ENCODE peak calls at places on chromosomes 6 and 20, in six cellular contexts. E is fibroblast of lung; V is stimulated activated CD8-positive, alpha-beta memory T cell treated with anti-CD3 and anti-CD28 coated beads, Interleukin-2, amount 100 ng/mL, for 1 hour; I is stimulated activated CD4-positive, alpha-beta T cell treated with anti-CD3 and anti-CD28 coated beads, Interleukin-4, amount 100 ng/mL, for 48 hours; O is COR-L47; M is Right ventricle myocardium inferior. C is an unnamed sample.
A peak's percentile ranks its signal among the peaks of the same experiment; 100 is the strongest.

GRCh38 chr20:37636212-37636975 is 57.4 kb upstream of the CTNNBL1 start:
- DNase-seq in E (no peak), V (no peak), I (no peak), O (no peak), M (no peak), C (no peak)

GRCh38 chr6:10420546-10421507 is 6.0 kb upstream of the TFAP2A start:
- DNase-seq in E (no peak), V (no peak), I (no peak), O (no peak), M (no peak), C (no peak)

GRCh38 chr20:54681869-54682268 is 206.5 kb downstream of the DOK5 start:
- DNase-seq in E (no peak), V (no peak), I (no peak), O (no peak), M (no peak), C (no peak)

GRCh38 chr20:46934746-46935283 is 40.2 kb downstream of the EYA2 start:
- DNase-seq in E (no peak), V (no peak), I (no peak), O (no peak), M (no peak), C (no peak)

GRCh38 chr6:73109659-73110058 is 115.6 kb downstream of the KHDC1L start:
- DNase-seq in E (peak; percentile 45), V (no peak), I (no peak), O (no peak), M (no peak), C (no peak)

GRCh38 chr20:59124326-59125029 is 39.1 kb upstream of the ZNF831 start:
- DNase-seq in E (no peak), V (no peak), I (no peak), O (no peak), M (peak; percentile 64), C (no peak)

GRCh38 chr6:53192590-53193232 is 44.1 kb upstream of the GCM1 start:
- DNase-seq in E (peak; percentile 23), V (no peak), I (no peak), O (peak; percentile 73), M (no peak), C (no peak)

GRCh38 chr6:33314943-33315752 is 1.3 kb upstream of the TAPBP start:
- DNase-seq in E (no peak), V (no peak), I (no peak), O (peak; percentile 33), M (no peak), C (peak; percentile 82)

GRCh38 chr20:15494841-15495240 is 1078.4 kb downstream of the KIF16B start:
- DNase-seq in E (no peak), V (no peak), I (no peak), O (no peak), M (no peak), C (no peak)

GRCh38 chr20:57395111-57395959 is 4.1 kb downstream of the RBM38 start:
- DNase-seq in E (peak; percentile 88), V (no peak), I (no peak), O (no peak), M (peak; percentile 86), C (peak; percentile 86)

GRCh38 chr20:50224553-50225255 is 34.1 kb downstream of the CEBPB start:
- DNase-seq in E (peak; percentile 95), V (no peak), I (no peak), O (no peak), M (peak; percentile 83), C (peak; percentile 73)

C was measured in right cardiac atrium.